ENCODE peak calls at places on chromosome 12, in six cellular contexts. B is lower leg skin; P is CD8-positive, alpha-beta T cell; S is fibroblast of mammary gland; C is stomach; T is tibial nerve. U is an unnamed sample.

GRCh38 chr12:25347716-25348261 is 97.1 kb upstream of the KRAS start:
- DNase-seq in P (no peak), S (no peak), C (no peak), B (no peak), T (no peak), U (no peak)

GRCh38 chr12:93275589-93275988 is 102.1 kb upstream of the NUDT4 start:
- DNase-seq in T (no peak), S (no peak), P (no peak), B (no peak), C (no peak), U (no peak)

GRCh38 chr12:124970647-124971402 is 18.1 kb downstream of the DHX37 start:
- DNase-seq in C (no peak), T (no peak), P (no peak), S (no peak), B (no peak), U (no peak)

GRCh38 chr12:88579572-88579940 is 715 bp downstream of the KITLG start:
- DNase-seq in T (peak; percentile 18), B (peak; percentile 87), C (peak; percentile 68), P (no peak), S (no peak), U (peak; percentile 84)

GRCh38 chr12:130063866-130064265 is 98.4 kb upstream of the FZD10 start:
- DNase-seq in P (no peak), C (no peak), T (no peak), B (no peak), S (no peak), U (no peak)

GRCh38 chr12:113649256-113649830 is 177.7 kb upstream of the LHX5 start:
- DNase-seq in S (no peak), B (no peak), P (no peak), C (no peak), T (no peak), U (no peak)

GRCh38 chr12:65420941-65421340 is 142.5 kb downstream of the MSRB3 start:
- DNase-seq in S (no peak), B (no peak), T (no peak), C (no peak), P (no peak), U (no peak)

GRCh38 chr12:98639526-98639925 is 5.1 kb downstream of the IKBIP start:
- DNase-seq in T (no peak), C (no peak), P (no peak), S (no peak), B (no peak), U (no peak)

GRCh38 chr12:39003541-39004160 is 98.3 kb upstream of the CPNE8 start:
- DNase-seq in B (no peak), C (no peak), P (no peak), S (no peak), T (no peak), U (no peak)

GRCh38 chr12:111692575-111693210 is 6.8 kb downstream of the ACAD10 start:
- DNase-seq in C (no peak), B (no peak), P (no peak), S (peak; percentile 45), T (no peak), U (no peak)

GRCh38 chr12:94178886-94179285 is 30.5 kb downstream of the PLXNC1 start:
- DNase-seq in B (no peak), T (no peak), S (no peak), P (no peak), C (no peak), U (no peak)

GRCh38 chr12:127388985-127389384 is 878.0 kb upstream of the TMEM132C start:
- DNase-seq in C (no peak), B (no peak), S (no peak), T (no peak), P (no peak), U (no peak)

GRCh38 chr12:90653051-90653450 is 301.9 kb downstream of the CCER1 start:
- DNase-seq in P (no peak), B (no peak), T (no peak), S (peak; percentile 60), C (no peak), U (no peak)

GRCh38 chr12:13339538-13339937 is 143.0 kb downstream of the EMP1 start:
- DNase-seq in P (no peak), C (no peak), B (no peak), T (no peak), S (peak; percentile 96), U (no peak)

GRCh38 chr12:103387385-103387784 is 108.4 kb downstream of the C12orf42 start:
- DNase-seq in T (no peak), B (no peak), C (no peak), S (no peak), P (no peak), U (no peak)

GRCh38 chr12:10909462-10909861 is at the start of gene TAS2R13:
- DNase-seq in B (no peak), C (no peak), S (no peak), T (no peak), P (no peak), U (no peak)

GRCh38 chr12:118020036-118020435 is 3.5 kb downstream of the RFC5 start:
- DNase-seq in B (no peak), T (no peak), P (no peak), S (no peak), C (no peak), U (no peak)

GRCh38 chr12:30853561-30854133 is 72.9 kb upstream of the TSPAN11 start:
- DNase-seq in T (no peak), B (no peak), C (no peak), P (no peak), S (no peak), U (no peak)

GRCh38 chr12:39297946-39298345 is 145.0 kb downstream of the KIF21A start:
- DNase-seq in C (no peak), P (no peak), B (no peak), T (no peak), S (no peak), U (no peak)

GRCh38 chr12:55706840-55707671 is 648 bp downstream of the ITGA7 start:
- DNase-seq in T (no peak), P (no peak), C (no peak), S (no peak), B (no peak), U (no peak)

GRCh38 chr12:55703976-55704761 is 3.5 kb downstream of the ITGA7 start:
- DNase-seq in C (no peak), B (no peak), S (no peak), T (no peak), P (no peak), U (no peak)

GRCh38 chr12:55707841-55708694 is at the start of gene ITGA7:
- DNase-seq in S (no peak), T (no peak), P (no peak), B (peak; percentile 94), C (peak; percentile 74), U (peak; percentile 96)

GRCh38 chr12:55704824-55705780 is 2.6 kb downstream of the ITGA7 start:
- DNase-seq in B (no peak), C (no peak), S (no peak), T (no peak), P (no peak), U (no peak)

GRCh38 chr12:55705802-55706402 is 1.8 kb downstream of the ITGA7 start:
- DNase-seq in P (no peak), T (no peak), S (no peak), C (no peak), B (no peak), U (no peak)
- TF ChIP-seq CTCF in P (no peak), T (peak; percentile 49), S (peak; percentile 40), C (peak; percentile 16), B (no peak), U (no peak)

DNA sequence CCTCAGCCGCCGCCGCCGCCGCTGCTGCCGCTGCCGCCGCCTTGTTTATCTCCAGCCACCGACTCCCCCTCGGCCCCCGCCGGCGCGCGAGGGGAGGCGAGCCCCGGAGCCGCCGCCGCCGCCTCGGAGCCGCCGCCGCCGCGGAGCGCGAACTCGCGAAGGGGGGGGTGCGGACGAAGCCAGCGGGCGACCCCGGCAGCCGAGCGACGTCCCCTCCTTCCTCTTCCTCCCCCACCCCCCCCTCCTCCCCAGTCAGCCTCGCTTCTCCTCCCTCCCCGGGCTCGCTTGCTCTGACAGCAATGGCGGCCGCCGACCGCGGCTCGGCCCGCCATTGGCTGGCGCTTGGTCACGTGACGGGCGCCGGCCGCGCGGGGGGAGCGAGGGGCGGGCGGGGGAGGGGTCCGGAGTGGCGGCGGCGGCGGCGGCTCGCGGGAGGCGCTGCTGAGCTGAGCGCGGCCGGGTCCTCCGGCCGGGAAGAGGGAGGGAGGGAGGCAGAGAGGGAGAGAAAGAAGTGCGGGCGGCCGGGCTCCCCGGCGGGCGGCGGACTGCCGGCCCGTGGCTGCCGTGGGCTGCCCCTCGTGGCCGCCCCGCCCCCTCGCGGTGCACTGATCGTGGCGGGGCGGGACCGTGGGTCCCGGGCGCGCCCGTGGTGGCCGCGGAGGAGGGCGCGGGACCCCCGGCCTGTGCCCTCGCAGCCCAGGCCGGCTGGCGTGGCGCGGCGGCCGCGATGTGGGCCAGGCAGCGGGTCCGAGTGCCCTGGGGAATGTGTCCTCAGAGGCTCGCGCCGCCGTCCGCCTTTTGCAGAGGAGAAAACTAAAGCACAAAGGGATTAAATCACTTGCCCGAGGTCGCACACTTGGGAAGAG is at the start of gene MED13L:
- DNase-seq in T (peak; percentile 85), P (peak; percentile 78), C (peak; percentile 91), S (peak; percentile 72), B (peak; percentile 97), U (peak; percentile 97)
- TF ChIP-seq CTCF in T (peak; percentile 76), P (no peak), C (peak; percentile 35), S (no peak), B (no peak), U (no peak)

GRCh38 chr12:6612247-6612646 is 5.1 kb upstream of the CHD4 start:
- DNase-seq in C (no peak), P (no peak), T (no peak), B (no peak), S (no peak), U (no peak)

GRCh38 chr12:6613015-6613775 is 6.0 kb upstream of the CHD4 start:
- DNase-seq in T (peak; percentile 75), B (peak; percentile 92), C (peak; percentile 79), P (no peak), S (peak; percentile 77), U (peak; percentile 88)

GRCh38 chr12:6612652-6613014 is 5.5 kb upstream of the CHD4 start:
- DNase-seq in C (no peak), S (no peak), P (no peak), T (no peak), B (no peak), U (no peak)

GRCh38 chr12:6614513-6615177 is 7.5 kb upstream of the CHD4 start:
- DNase-seq in B (no peak), P (no peak), S (no peak), C (no peak), T (no peak), U (no peak)

DNA sequence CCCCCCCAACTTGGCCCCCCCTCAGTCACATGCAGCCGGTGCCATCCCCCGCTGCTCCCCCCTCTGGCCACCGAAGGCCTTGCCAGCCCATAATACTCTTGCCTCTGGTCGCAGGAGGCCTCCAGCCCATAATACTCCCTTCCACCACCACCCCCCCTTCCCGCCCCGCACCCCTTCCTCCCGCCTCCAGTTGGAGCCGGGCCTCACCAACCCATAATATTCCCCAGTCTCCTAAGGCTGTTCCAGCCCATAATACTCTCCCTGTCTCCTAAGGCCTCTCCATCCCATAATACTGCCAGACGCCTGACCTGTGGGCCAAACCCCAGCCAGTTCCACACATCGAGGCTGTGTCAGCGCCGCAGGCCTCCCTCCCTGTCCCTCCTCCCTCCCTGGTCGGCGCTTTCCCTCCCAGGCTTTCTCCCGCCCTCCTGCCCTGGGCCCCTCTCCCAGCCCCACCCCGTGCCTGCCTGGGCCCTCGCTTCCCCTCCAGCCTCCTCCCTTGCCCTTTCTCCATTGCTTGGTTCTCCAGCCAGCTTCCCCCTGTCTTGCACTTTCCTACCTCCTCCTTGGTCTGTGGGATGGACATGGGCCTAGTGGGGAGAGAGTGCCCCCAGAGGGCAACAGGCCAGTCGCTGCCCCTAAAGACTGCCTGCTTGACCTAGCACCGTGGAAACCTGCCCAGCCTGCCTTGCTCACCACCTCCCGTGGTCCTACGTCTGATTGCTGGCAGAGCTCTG is 6.8 kb upstream of the CHD4 start:
- DNase-seq in P (no peak), T (peak; percentile 86), S (peak; percentile 99), B (peak; percentile 98), C (peak; percentile 90), U (peak; percentile 92)
- TF ChIP-seq CTCF in P (no peak), T (no peak), S (no peak), B (no peak), C (peak; percentile 13), U (no peak)

GRCh38 chr12:44509471-44509870 is 366.6 kb downstream of the NELL2 start:
- DNase-seq in T (no peak), S (no peak), B (no peak), P (no peak), C (no peak), U (no peak)
- TF ChIP-seq CTCF in T (no peak), S (no peak), B (no peak), P (no peak), C (no peak), U (no peak)

U was measured in left lung.